ENCODE peak calls at places on chromosomes 6 and 20, in ten cellular contexts. H, Y, X, V, C, A, B, N, L and S are unnamed samples.

GRCh38 chr6:161393839-161394364 is 120.0 kb upstream of the AGPAT4 start:
- DNase-seq in B (peak), L (peak), H (peak), N (peak), A (peak), X (peak), Y (no peak), C (no peak), V (no peak), S (peak)

GRCh38 chr6:108556864-108557493 is 3.7 kb upstream of the FOXO3 start:
- DNase-seq in X (no peak), L (no peak), N (no peak), Y (no peak), B (no peak), V (no peak), H (no peak), C (no peak), A (no peak), S (no peak)

GRCh38 chr6:167495506-167496391 is 170.9 kb downstream of the TTLL2 start:
- DNase-seq in C (no peak), Y (no peak), H (no peak), A (no peak), V (no peak), B (no peak), X (no peak), N (no peak), L (no peak), S (no peak)

GRCh38 chr6:166526937-166527336 is 59.5 kb downstream of the RAMACL start:
- DNase-seq in H (no peak), V (no peak), B (no peak), C (no peak), Y (no peak), X (no peak), L (no peak), N (no peak), A (no peak), S (no peak)

GRCh38 chr6:84867521-84867920 is 103.1 kb upstream of the TBX18 start:
- DNase-seq in N (no peak), Y (no peak), X (peak), A (no peak), L (no peak), H (no peak), C (no peak), V (no peak), B (no peak), S (no peak)

GRCh38 chr20:49187330-49188100 is 619 bp downstream of the STAU1 start:
- DNase-seq in Y (no peak), A (peak), C (peak), H (peak), L (no peak), B (peak), N (peak), V (peak), X (no peak), S (no peak)

GRCh38 chr20:5078399-5078958 is 41.3 kb downstream of the PCNA start:
- DNase-seq in V (peak), C (no peak), N (peak), X (no peak), Y (peak), A (no peak), H (peak), L (peak), B (peak), S (peak)

GRCh38 chr6:33318426-33319073 is 1.0 kb upstream of the ZBTB22 start:
- DNase-seq in X (no peak), N (no peak), Y (no peak), C (no peak), H (no peak), V (no peak), L (no peak), A (no peak), B (no peak), S (no peak)

GRCh38 chr6:42137192-42137753 is 5.1 kb downstream of the C6orf132 start:
- DNase-seq in C (no peak), Y (peak), V (peak), H (no peak), A (no peak), B (no peak), X (no peak), L (no peak), N (no peak), S (no peak)

GRCh38 chr6:15864033-15864707 is 201.3 kb upstream of the DTNBP1 start:
- DNase-seq in N (no peak), H (no peak), Y (no peak), V (no peak), B (no peak), A (no peak), X (no peak), L (no peak), C (no peak), S (no peak)

GRCh38 chr6:15285682-15286294 is 39.9 kb downstream of the JARID2 start:
- DNase-seq in N (no peak), X (no peak), V (no peak), L (no peak), C (no peak), B (no peak), H (no peak), A (no peak), Y (no peak), S (no peak)

GRCh38 chr6:10073326-10073725 is 341.5 kb downstream of the TFAP2A start:
- DNase-seq in B (no peak), V (no peak), N (no peak), H (no peak), L (no peak), A (no peak), C (no peak), Y (no peak), X (no peak), S (no peak)

GRCh38 chr6:45681860-45682488 is 304.2 kb upstream of the SUPT3H start:
- DNase-seq in Y (peak), X (no peak), N (peak), A (no peak), L (peak), H (no peak), B (peak), V (peak), C (no peak), S (no peak)

GRCh38 chr6:144033816-144034540 is 25.9 kb upstream of the PLAGL1 start:
- DNase-seq in A (no peak), H (no peak), Y (no peak), B (no peak), C (no peak), N (no peak), V (no peak), X (no peak), L (peak), S (no peak)

GRCh38 chr6:20564269-20564668 is 30.0 kb downstream of the CDKAL1 start:
- DNase-seq in C (no peak), H (no peak), A (peak), B (no peak), X (no peak), Y (no peak), L (peak), V (no peak), N (peak), S (no peak)

GRCh38 chr6:53854843-53855567 is 60.2 kb downstream of the LRRC1 start:
- DNase-seq in A (no peak), L (no peak), B (no peak), N (no peak), H (no peak), Y (no peak), X (no peak), C (no peak), V (no peak), S (no peak)

GRCh38 chr6:49570474-49571079 is 20.1 kb downstream of the C6orf141 start:
- DNase-seq in L (peak), B (no peak), Y (no peak), A (no peak), C (no peak), X (peak), H (no peak), N (no peak), V (no peak), S (no peak)

GRCh38 chr20:19973920-19974620 is 43.1 kb upstream of the NAA20 start:
- DNase-seq in N (no peak), Y (peak), H (no peak), L (no peak), C (no peak), V (peak), B (no peak), A (no peak), X (no peak), S (peak)

GRCh38 chr6:114051031-114051430 is 80.1 kb upstream of the HDAC2 start:
- DNase-seq in V (no peak), L (no peak), Y (no peak), X (no peak), B (no peak), A (no peak), N (no peak), C (no peak), H (no peak), S (no peak)

GRCh38 chr20:51424270-51425041 is 118.1 kb downstream of the NFATC2 start:
- DNase-seq in Y (no peak), H (peak), B (peak), A (no peak), N (no peak), V (no peak), X (no peak), C (no peak), L (no peak), S (no peak)

GRCh38 chr20:59835448-59836395 is 97.7 kb downstream of the SYCP2 start:
- DNase-seq in V (peak), H (no peak), X (no peak), C (no peak), Y (peak), B (no peak), A (peak), N (no peak), L (no peak), S (peak)

GRCh38 chr6:98833101-98834059 is 994 bp upstream of the POU3F2 start:
- DNase-seq in L (peak), V (no peak), B (peak), N (peak), C (no peak), A (peak), H (no peak), X (no peak), Y (no peak), S (no peak)